ENCODE peak calls at places on chromosomes 16 and 17, in six cellular contexts. T is colonic mucosa, V is Calu3, G is coronary artery, W is tibial nerve, X is CD14-positive monocyte. R is an unnamed sample.
A peak's percentile ranks its signal among the peaks of the same experiment; 100 is the strongest.

GRCh38 chr16:80144191-80144590 is 396.6 kb upstream of the DYNLRB2 start:
- DNase-seq in T (no peak), V (no peak), G (no peak), W (no peak), X (no peak), R (no peak)

GRCh38 chr16:53704445-53704813 is 473 bp downstream of the FTO start:
- DNase-seq in T (no peak), V (no peak), G (no peak), W (no peak), X (no peak), R (no peak)

GRCh38 chr17:3049705-3050295 is 13.6 kb downstream of the OR1D5 start:
- DNase-seq in T (no peak), V (no peak), G (peak; percentile 41), W (no peak), X (no peak), R (no peak)

GRCh38 chr17:22278302-22279275 is 586.3 kb downstream of the KCNJ18 start:
- DNase-seq in T (no peak), V (no peak), G (peak; percentile 64), W (no peak), X (no peak), R (no peak)

GRCh38 chr16:87543436-87544191 is 50.8 kb upstream of the ZCCHC14 start:
- DNase-seq in T (no peak), V (no peak), G (no peak), W (no peak), X (no peak), R (no peak)

GRCh38 chr17:80468781-80469533 is 7.5 kb downstream of the NPTX1 start:
- DNase-seq in T (no peak), V (no peak), G (no peak), W (no peak), X (no peak), R (no peak)

GRCh38 chr17:4617590-4618356 is 23.7 kb downstream of the ALOX15 start:
- DNase-seq in T (no peak), V (no peak), G (no peak), W (no peak), X (no peak), R (no peak)

GRCh38 chr16:56985288-56985961 is 3.9 kb upstream of the NLRC5 start:
- DNase-seq in T (peak; percentile 76), V (peak; percentile 44), G (peak; percentile 86), W (peak; percentile 70), X (peak; percentile 68), R (peak; percentile 29)

GRCh38 chr17:82107341-82107860 is 9.4 kb upstream of the FASN start:
- DNase-seq in T (no peak), V (no peak), G (no peak), W (no peak), X (no peak), R (no peak)

GRCh38 chr16:10922328-10923145 is 19.7 kb downstream of the DEXI start:
- DNase-seq in T (no peak), V (no peak), G (no peak), W (no peak), X (no peak), R (no peak)

GRCh38 chr16:28936784-28937155 is 5.0 kb downstream of the CD19 start:
- DNase-seq in T (no peak), V (no peak), G (no peak), W (no peak), X (no peak), R (no peak)

GRCh38 chr16:85800321-85800669 is 800 bp downstream of the COX4I1 start:
- DNase-seq in T (peak; percentile 28), V (peak; percentile 27), G (no peak), W (no peak), X (no peak), R (no peak)

GRCh38 chr17:43528319-43528987 is 17.7 kb downstream of the ETV4 start:
- DNase-seq in T (no peak), V (no peak), G (no peak), W (no peak), X (no peak), R (no peak)

GRCh38 chr17:77391668-77392375 is 251.1 kb downstream of the SEC14L1 start:
- DNase-seq in T (peak; percentile 65), V (peak; percentile 44), G (no peak), W (peak; percentile 74), X (no peak), R (no peak)

GRCh38 chr17:7258731-7259554 is 3.3 kb downstream of the CLDN7 start:
- DNase-seq in T (peak; percentile 86), V (no peak), G (no peak), W (no peak), X (no peak), R (no peak)

GRCh38 chr17:39304188-39304587 is 78.4 kb upstream of the STAC2 start:
- DNase-seq in T (no peak), V (no peak), G (no peak), W (no peak), X (no peak), R (no peak)

GRCh38 chr17:74466111-74466784 is at the start of gene CD300A:
- DNase-seq in T (no peak), V (peak; percentile 17), G (no peak), W (peak; percentile 30), X (peak; percentile 81), R (no peak)

GRCh38 chr17:63611354-63611753 is 10.7 kb downstream of the TACO1 start:
- DNase-seq in T (no peak), V (no peak), G (no peak), W (no peak), X (no peak), R (no peak)

GRCh38 chr17:61464121-61464905 is 12.1 kb downstream of the TBX4 start:
- DNase-seq in T (no peak), V (no peak), G (no peak), W (no peak), X (no peak), R (no peak)

GRCh38 chr16:86519649-86520316 is 9.5 kb downstream of the FOXF1 start:
- DNase-seq in T (peak; percentile 57), V (peak; percentile 75), G (no peak), W (no peak), X (no peak), R (no peak)

GRCh38 chr17:33725675-33726271 is 432.7 kb upstream of the ASIC2 start:
- DNase-seq in T (peak; percentile 19), V (peak; percentile 57), G (no peak), W (no peak), X (no peak), R (no peak)
- TF ChIP-seq CTCF in T (peak; percentile 64), V (peak; percentile 57), G (no peak), W (peak; percentile 28), X (peak; percentile 73), R (peak; percentile 80)

DNA sequence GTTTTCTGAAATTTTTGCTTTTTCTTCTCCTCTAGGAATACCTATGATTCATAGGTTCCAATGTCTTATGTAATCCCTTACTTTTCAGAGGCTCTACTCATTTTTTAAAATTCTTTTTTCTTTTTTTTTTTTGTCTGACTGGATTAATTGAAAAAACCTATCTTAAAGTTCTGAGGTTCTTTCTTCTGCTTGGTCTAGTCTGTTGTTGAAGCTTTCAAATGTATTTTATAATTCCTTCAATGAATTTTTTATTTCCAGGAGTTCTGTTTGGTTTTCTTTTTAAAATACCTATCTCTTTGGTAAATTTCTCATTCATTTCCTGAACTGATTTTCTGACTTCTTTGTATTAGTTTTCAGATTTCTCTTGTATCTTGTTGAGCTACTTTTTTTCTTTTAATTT is 63.9 kb upstream of the ABCC11 start:
- DNase-seq in T (no peak), V (no peak), G (no peak), W (no peak), X (no peak), R (no peak)
- TF ChIP-seq CTCF in T (no peak), V (no peak), G (no peak), W (no peak), X (no peak), R (no peak)

GRCh38 chr17:48944519-48945260 is at the start of gene SNF8:
- DNase-seq in T (peak; percentile 95), V (peak; percentile 98), G (peak; percentile 93), W (peak; percentile 76), X (peak; percentile 89), R (peak; percentile 68)
- TF ChIP-seq CTCF in T (no peak), V (no peak), G (no peak), W (no peak), X (no peak), R (no peak)

GRCh38 chr17:10845388-10845751 is 7.5 kb upstream of the PIRT start:
- DNase-seq in T (no peak), V (no peak), G (no peak), W (no peak), X (no peak), R (no peak)
- TF ChIP-seq CTCF in T (no peak), V (no peak), G (no peak), W (no peak), X (peak; percentile 49), R (no peak)

DNA sequence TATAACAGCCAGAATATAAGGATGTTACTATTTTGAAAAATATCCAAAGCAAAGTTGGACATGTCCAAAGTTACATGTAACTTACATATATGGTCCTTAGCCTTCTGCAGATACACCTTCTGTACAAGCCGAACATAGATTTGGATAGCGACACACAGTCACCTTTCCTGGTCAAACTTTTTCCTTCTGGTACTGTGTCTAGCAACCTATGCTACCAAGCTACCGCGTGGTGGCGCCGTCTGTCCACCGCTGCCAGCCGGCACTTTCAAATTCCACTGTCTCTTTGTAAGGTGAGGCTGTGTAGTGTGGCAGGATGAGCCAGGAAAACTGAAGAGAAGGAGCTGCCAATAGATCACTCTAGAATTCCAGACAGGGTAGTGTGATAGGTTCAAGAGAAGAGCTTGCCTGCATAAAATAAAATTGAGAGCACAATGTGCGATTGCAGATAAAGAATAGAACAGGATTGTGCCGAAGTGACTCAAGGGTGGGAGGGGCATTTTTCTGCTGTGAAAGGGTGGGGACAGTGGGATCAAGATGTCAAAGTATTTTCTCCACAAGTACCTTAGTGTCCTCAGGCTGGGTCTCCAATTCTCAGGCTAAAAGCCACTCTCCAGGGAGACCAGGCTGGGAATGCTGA is 366.9 kb downstream of the SLC39A11 start:
- DNase-seq in T (peak; percentile 52), V (peak; percentile 77), G (no peak), W (no peak), X (no peak), R (no peak)
- TF ChIP-seq CTCF in T (peak; percentile 70), V (peak; percentile 90), G (peak; percentile 39), W (peak; percentile 88), X (peak; percentile 80), R (peak; percentile 98)

GRCh38 chr16:2385441-2385840 is 43.8 kb upstream of the CCNF start:
- DNase-seq in T (no peak), V (peak; percentile 40), G (no peak), W (no peak), X (no peak), R (no peak)

GRCh38 chr16:2388139-2388874 is 40.9 kb upstream of the CCNF start:
- DNase-seq in T (no peak), V (no peak), G (no peak), W (no peak), X (no peak), R (no peak)

GRCh38 chr16:2388875-2389433 is 40.3 kb upstream of the CCNF start:
- DNase-seq in T (peak; percentile 17), V (peak; percentile 2), G (no peak), W (no peak), X (no peak), R (no peak)

DNA sequence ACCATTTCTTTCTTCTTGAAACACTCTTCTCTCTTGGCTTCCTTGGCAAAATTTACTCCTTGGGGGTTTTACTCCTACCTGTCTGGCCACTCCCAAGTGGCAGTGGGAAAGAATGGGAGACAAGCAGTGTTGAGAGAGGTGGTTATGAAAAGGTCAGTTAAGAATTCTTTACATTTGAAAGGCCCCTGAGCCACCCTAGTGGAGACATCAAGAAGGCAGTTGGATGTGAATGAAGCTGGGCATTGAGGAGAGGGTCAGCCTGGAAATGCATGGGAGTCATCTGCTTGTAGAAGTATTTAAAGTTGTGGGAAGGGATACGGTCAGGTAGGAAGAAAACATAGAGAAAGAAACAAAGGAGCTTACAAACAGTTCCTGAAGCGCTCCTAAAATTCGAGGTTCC is 42.3 kb upstream of the CCNF start:
- DNase-seq in T (no peak), V (no peak), G (no peak), W (no peak), X (no peak), R (no peak)
- TF ChIP-seq CTCF in T (no peak), V (peak; percentile 31), G (no peak), W (no peak), X (no peak), R (peak; percentile 54)

R was measured in retinal pigment epithelial cell.